ENCODE peak calls at places on chromosome 1, in nine cellular contexts. P is heart left ventricle, A is ovary, S is Peyer's patch, C is lower leg skin, T is fibroblast of mammary gland, U is thoracic aorta, G is bronchial epithelial cell, R is AG04449. L is an unnamed sample.
A peak's percentile ranks its signal among the peaks of the same experiment; 100 is the strongest.

GRCh38 chr1:113269577-113269976 is 120.7 kb upstream of the MAGI3 start:
- DNase-seq in R (no peak), C (no peak), A (no peak), U (no peak), S (no peak), G (no peak), P (no peak), T (no peak), L (no peak)

GRCh38 chr1:221442056-221442455 is 299.8 kb downstream of the DUSP10 start:
- DNase-seq in T (no peak), S (no peak), C (no peak), A (no peak), R (no peak), P (no peak), U (no peak), G (no peak), L (no peak)

GRCh38 chr1:29682171-29682917 is 446.0 kb downstream of the PTPRU start:
- DNase-seq in U (no peak), R (no peak), A (no peak), C (no peak), T (no peak), S (peak; percentile 22), P (no peak), G (no peak), L (no peak)

GRCh38 chr1:69499203-69499803 is 68.4 kb upstream of the LRRC7 start:
- DNase-seq in G (no peak), R (no peak), T (no peak), P (no peak), U (no peak), S (no peak), A (no peak), C (no peak), L (no peak)

GRCh38 chr1:152111515-152111968 is 3.7 kb downstream of the TCHH start:
- DNase-seq in G (no peak), R (no peak), C (no peak), U (no peak), P (no peak), T (peak; percentile 34), A (no peak), S (no peak), L (no peak)

GRCh38 chr1:232059726-232060360 is 433.3 kb downstream of the DISC1 start:
- DNase-seq in S (peak; percentile 49), C (no peak), R (no peak), T (no peak), A (no peak), P (no peak), G (no peak), U (no peak), L (no peak)

GRCh38 chr1:32031578-32032286 is 18.1 kb downstream of the KHDRBS1 start:
- DNase-seq in G (peak; percentile 48), P (no peak), A (no peak), C (no peak), T (peak; percentile 73), R (peak; percentile 36), U (no peak), S (no peak), L (no peak)

GRCh38 chr1:16085521-16085920 is 12.1 kb upstream of the FAM131C start:
- DNase-seq in R (no peak), S (no peak), A (no peak), G (no peak), C (no peak), T (no peak), U (no peak), P (no peak), L (no peak)

GRCh38 chr1:34192621-34193020 is 15.9 kb downstream of the C1orf94 start:
- DNase-seq in R (no peak), S (no peak), P (no peak), C (no peak), U (no peak), G (no peak), A (no peak), T (no peak), L (no peak)

GRCh38 chr1:72371259-72372035 is 89.1 kb upstream of the NEGR1 start:
- DNase-seq in C (no peak), A (no peak), G (peak; percentile 85), U (no peak), T (peak; percentile 5), R (no peak), S (no peak), P (no peak), L (no peak)

GRCh38 chr1:94646786-94647555 is 105.4 kb upstream of the F3 start:
- DNase-seq in C (no peak), U (no peak), A (no peak), G (peak; percentile 83), R (no peak), P (no peak), T (peak; percentile 44), S (no peak), L (no peak)

GRCh38 chr1:91499904-91500755 is 521 bp upstream of the CDC7 start:
- DNase-seq in G (no peak), A (no peak), U (no peak), C (no peak), T (no peak), P (no peak), R (no peak), S (no peak), L (no peak)

GRCh38 chr1:189315035-189315927 is 1162.4 kb downstream of the BRINP3 start:
- DNase-seq in P (no peak), G (no peak), U (no peak), T (no peak), A (no peak), C (no peak), S (no peak), R (no peak), L (no peak)

GRCh38 chr1:227950735-227951224 is 3.0 kb upstream of the WNT9A start:
- DNase-seq in U (no peak), A (no peak), G (no peak), T (no peak), C (no peak), P (no peak), R (no peak), S (peak; percentile 8), L (no peak)

GRCh38 chr1:175597206-175597605 is 146.2 kb downstream of the TNR start:
- DNase-seq in C (no peak), R (no peak), U (no peak), G (no peak), P (no peak), T (no peak), A (no peak), S (no peak), L (no peak)

GRCh38 chr1:87084247-87084836 is 169.9 kb downstream of the HS2ST1 start:
- DNase-seq in R (no peak), U (no peak), A (no peak), C (no peak), T (peak; percentile 61), S (no peak), P (no peak), G (peak; percentile 44), L (peak; percentile 26)

GRCh38 chr1:230270185-230270939 is 155.8 kb downstream of the PGBD5 start:
- DNase-seq in S (peak; percentile 45), R (no peak), C (no peak), U (no peak), G (no peak), A (no peak), T (no peak), P (no peak), L (no peak)

GRCh38 chr1:172727956-172728603 is 69.2 kb downstream of the FASLG start:
- DNase-seq in U (no peak), G (peak; percentile 32), C (no peak), T (peak; percentile 61), S (no peak), R (no peak), A (no peak), P (no peak), L (no peak)

DNA sequence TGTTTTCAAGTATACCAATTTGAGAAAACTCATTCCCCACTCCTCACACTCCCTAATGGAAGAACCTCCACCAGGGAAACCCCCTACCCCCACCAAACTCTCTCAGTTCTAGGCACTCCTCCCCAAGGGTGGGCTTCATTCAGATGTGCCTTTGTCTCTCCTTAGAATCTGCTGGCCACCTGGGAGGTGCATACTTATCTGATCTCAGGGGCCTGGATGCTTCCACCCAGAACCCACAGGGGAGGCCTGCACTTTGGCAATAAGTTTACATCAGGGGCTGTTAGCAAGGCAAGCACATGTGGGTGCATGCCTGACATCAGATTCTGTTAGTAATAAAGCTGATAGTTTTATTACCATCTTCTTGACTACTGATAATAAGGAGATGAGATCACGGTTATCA is 32.5 kb upstream of the SLAMF9 start:
- DNase-seq in T (no peak), G (no peak), C (no peak), U (no peak), R (no peak), S (no peak), A (no peak), P (no peak), L (no peak)
- TF ChIP-seq CTCF in T (no peak), G (no peak), C (no peak), U (no peak), R (no peak), S (no peak), A (no peak), P (no peak), L (no peak)

GRCh38 chr1:247415423-247416361 is at the start of gene NLRP3:
- DNase-seq in R (no peak), P (peak; percentile 33), G (peak; percentile 55), U (no peak), S (peak; percentile 79), A (no peak), T (peak; percentile 18), C (peak; percentile 25), L (no peak)
- H3K4me3 ChIP-seq in R (no peak within 1 kb of the TSS), P (peak within 1 kb of the TSS; percentile 45), G (no peak within 1 kb of the TSS), U (peak within 1 kb of the TSS; percentile 62), S (peak within 1 kb of the TSS; percentile 7), A (no peak within 1 kb of the TSS), T (no peak within 1 kb of the TSS), C (no peak within 1 kb of the TSS), L (no peak within 1 kb of the TSS)

GRCh38 chr1:40782371-40782956 is 1.1 kb upstream of the KCNQ4 start:
- DNase-seq in G (no peak), C (no peak), T (no peak), A (no peak), S (no peak), R (no peak), U (no peak), P (peak; percentile 41), L (no peak)
- TF ChIP-seq CTCF in G (no peak), C (no peak), T (peak; percentile 7), A (no peak), S (no peak), R (no peak), U (no peak), P (no peak), L (no peak)

DNA sequence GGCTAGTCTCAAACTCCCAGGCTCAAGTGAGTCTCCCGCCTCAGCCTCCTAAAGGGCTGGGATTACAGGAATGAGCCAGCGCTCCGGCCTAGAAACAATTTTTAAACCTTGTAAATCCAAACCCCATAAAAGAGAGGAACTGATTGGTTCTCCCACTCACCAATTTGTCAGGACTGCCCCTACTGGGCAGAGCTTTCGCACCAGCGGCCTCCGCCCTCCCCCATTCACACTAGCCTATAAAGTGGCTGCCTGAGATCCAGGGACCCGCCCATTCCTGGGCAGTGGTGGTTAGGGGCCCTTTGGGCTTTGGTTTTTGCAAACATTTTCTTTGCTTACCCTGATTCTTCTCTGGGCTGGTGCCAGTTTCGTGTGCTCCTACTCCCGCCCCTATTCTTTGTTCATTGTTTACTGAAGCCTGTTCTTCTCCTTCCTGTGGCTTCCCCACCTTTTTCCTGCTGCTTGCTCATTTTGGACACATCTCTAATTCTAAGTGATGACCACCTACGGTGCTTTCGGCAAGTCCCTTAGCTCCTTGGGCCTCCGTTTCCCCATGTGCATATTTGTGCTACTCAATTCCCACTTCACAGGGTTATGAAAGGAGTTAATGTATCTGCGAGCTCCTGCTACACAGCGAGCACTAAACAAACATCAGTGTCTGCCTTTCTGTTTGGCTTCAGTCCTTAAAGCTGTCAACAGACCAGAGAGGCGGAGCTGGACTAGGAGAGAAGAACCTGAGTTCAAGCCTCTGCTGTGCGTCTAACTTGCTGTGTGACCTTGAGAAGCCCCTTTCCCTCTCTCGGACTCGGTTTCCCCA is 39.8 kb upstream of the CLIC4 start:
- DNase-seq in A (peak; percentile 69), C (peak; percentile 73), G (peak; percentile 90), U (no peak), T (peak; percentile 92), P (peak; percentile 87), R (no peak), S (peak; percentile 77), L (peak; percentile 31)
- H3K4me3 ChIP-seq in A (peak overlapping the region; percentile 0), C (no peak overlapping the region), G (peak overlapping the region; percentile 10), U (peak overlapping the region; percentile 10), T (no peak overlapping the region), P (peak overlapping the region; percentile 22), R (no peak overlapping the region), S (no peak overlapping the region), L (no peak overlapping the region)

L was measured in LNCaP clone FGC.